ENCODE peak calls at places on chromosomes 1 and 21, in eight cellular contexts. N, T, O, G, F, P, V and U are unnamed samples.

GRCh38 chr1:182910143-182910542 is 42.8 kb downstream of the SHCBP1L start:
- DNase-seq in N (peak; percentile 17), T (peak; percentile 6), O (no peak), G (no peak), F (no peak), P (no peak), V (no peak), U (no peak)

GRCh38 chr1:164969256-164969655 is 387.3 kb downstream of the LMX1A start:
- DNase-seq in N (no peak), T (no peak), O (no peak), G (no peak), F (no peak), P (no peak), V (no peak), U (no peak)

GRCh38 chr1:28526886-28527285 is 21.0 kb downstream of the RCC1 start:
- DNase-seq in N (no peak), T (peak; percentile 87), O (no peak), G (no peak), F (no peak), P (no peak), V (no peak), U (no peak)

GRCh38 chr1:160773088-160773487 is 22.9 kb upstream of the LY9 start:
- DNase-seq in N (no peak), T (no peak), O (no peak), G (no peak), F (no peak), P (no peak), V (no peak), U (no peak)

GRCh38 chr1:60762176-60762575 is 320.2 kb upstream of the NFIA start:
- DNase-seq in N (no peak), T (no peak), O (no peak), G (no peak), F (no peak), P (no peak), V (no peak), U (no peak)

GRCh38 chr1:225906467-225906866 is 17.5 kb upstream of the LEFTY1 start:
- DNase-seq in N (no peak), T (no peak), O (no peak), G (no peak), F (no peak), P (no peak), V (no peak), U (no peak)

GRCh38 chr21:28554660-28555475 is 437.8 kb downstream of the LTN1 start:
- DNase-seq in N (peak; percentile 19), T (no peak), O (no peak), G (no peak), F (no peak), P (no peak), V (no peak), U (no peak)

GRCh38 chr1:38452246-38452645 is 405.7 kb upstream of the POU3F1 start:
- DNase-seq in N (no peak), T (no peak), O (no peak), G (no peak), F (no peak), P (no peak), V (no peak), U (no peak)

GRCh38 chr1:67214420-67215174 is 48.3 kb downstream of the IL23R start:
- DNase-seq in N (peak; percentile 39), T (peak; percentile 19), O (no peak), G (no peak), F (no peak), P (peak; percentile 43), V (no peak), U (no peak)

GRCh38 chr1:53196485-53197271 is at the start of gene CPT2:
- DNase-seq in N (peak; percentile 90), T (peak; percentile 71), O (peak; percentile 97), G (peak; percentile 83), F (peak; percentile 96), P (peak; percentile 91), V (peak; percentile 98), U (peak; percentile 77)
- TF ChIP-seq CTCF in N (no peak), T (no peak), O (peak; percentile 23), G (no peak), F (peak; percentile 28), P (no peak), V (no peak), U (no peak)

GRCh38 chr1:76868154-76868882 is 1.0 kb downstream of the ST6GALNAC5 start:
- DNase-seq in N (no peak), T (no peak), O (peak; percentile 29), G (no peak), F (peak; percentile 25), P (peak; percentile 30), V (peak; percentile 71), U (peak; percentile 37)
- TF ChIP-seq CTCF in N (no peak), T (no peak), O (no peak), G (peak; percentile 20), F (no peak), P (no peak), V (peak; percentile 30), U (no peak)

GRCh38 chr1:92834617-92835016 is 2.8 kb downstream of the RPL5 start:
- DNase-seq in N (no peak), T (no peak), O (no peak), G (no peak), F (no peak), P (no peak), V (no peak), U (no peak)

GRCh38 chr1:92831368-92831761 is 475 bp upstream of the RPL5 start:
- DNase-seq in N (no peak), T (no peak), O (no peak), G (no peak), F (no peak), P (no peak), V (peak; percentile 12), U (no peak)

GRCh38 chr1:92833840-92834239 is 2.0 kb downstream of the RPL5 start:
- DNase-seq in N (no peak), T (no peak), O (no peak), G (no peak), F (no peak), P (no peak), V (no peak), U (no peak)

GRCh38 chr1:92832537-92833160 is 809 bp downstream of the RPL5 start:
- DNase-seq in N (no peak), T (no peak), O (no peak), G (no peak), F (no peak), P (no peak), V (no peak), U (no peak)

DNA sequence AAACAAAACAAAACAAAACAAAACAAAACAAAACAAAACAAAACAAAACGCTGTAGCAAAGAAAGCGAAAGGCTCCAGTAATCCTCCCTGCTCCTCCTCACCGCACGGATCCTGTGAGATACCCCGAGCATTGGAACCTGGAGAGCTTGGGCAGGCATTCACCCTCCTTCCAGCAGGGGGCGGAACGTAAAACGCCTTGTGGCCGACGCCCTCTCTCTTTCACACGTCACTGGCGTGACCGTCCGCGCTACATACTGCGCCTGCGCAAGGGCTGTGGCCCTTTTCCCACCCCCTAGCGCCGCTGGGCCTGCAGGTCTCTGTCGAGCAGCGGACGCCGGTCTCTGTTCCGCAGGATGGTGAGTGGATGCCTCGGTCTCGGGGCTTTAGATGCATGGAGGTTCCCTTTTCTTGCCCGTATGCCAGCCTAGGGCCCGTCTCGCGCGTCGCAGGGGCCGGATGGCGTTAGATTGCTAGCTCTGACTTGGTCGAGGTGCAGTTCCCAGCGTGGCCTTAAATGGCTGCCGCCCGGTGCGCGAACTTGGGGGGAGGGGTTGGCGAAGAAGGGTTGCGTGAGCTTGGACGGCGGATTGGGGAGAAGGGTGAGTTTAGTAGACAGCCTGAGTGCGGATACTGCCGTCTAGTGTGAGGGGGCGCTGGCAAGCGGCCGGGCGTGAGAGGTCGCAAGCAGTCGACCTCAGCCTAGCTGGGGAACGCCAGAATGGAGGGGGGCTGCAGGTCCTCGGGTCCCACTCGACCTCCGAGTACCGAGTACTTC is at the start of gene RPL5:
- DNase-seq in N (peak; percentile 94), T (peak; percentile 95), O (peak; percentile 98), G (peak; percentile 95), F (peak; percentile 98), P (peak; percentile 99), V (peak; percentile 96), U (peak; percentile 98)
- TF ChIP-seq CTCF in N (peak; percentile 80), T (peak; percentile 77), O (peak; percentile 99), G (peak; percentile 93), F (peak; percentile 94), P (peak; percentile 98), V (peak; percentile 97), U (peak; percentile 89)

GRCh38 chr1:2514863-2515762 is 11.3 kb downstream of the PANK4 start:
- DNase-seq in N (no peak), T (no peak), O (no peak), G (no peak), F (no peak), P (no peak), V (no peak), U (no peak)
- TF ChIP-seq CTCF in N (no peak), T (peak; percentile 25), O (no peak), G (no peak), F (no peak), P (no peak), V (no peak), U (peak; percentile 25)

GRCh38 chr1:1959459-1959839 is 40.4 kb upstream of the TMEM52 start:
- DNase-seq in N (no peak), T (no peak), O (no peak), G (no peak), F (no peak), P (no peak), V (no peak), U (no peak)

GRCh38 chr1:1957533-1957961 is 38.5 kb upstream of the TMEM52 start:
- DNase-seq in N (no peak), T (no peak), O (no peak), G (no peak), F (no peak), P (no peak), V (no peak), U (no peak)

GRCh38 chr1:1960480-1961196 is 41.6 kb upstream of the TMEM52 start:
- DNase-seq in N (no peak), T (no peak), O (no peak), G (no peak), F (no peak), P (no peak), V (no peak), U (no peak)

GRCh38 chr1:1958071-1958541 is 39.0 kb upstream of the TMEM52 start:
- DNase-seq in N (no peak), T (no peak), O (no peak), G (no peak), F (no peak), P (no peak), V (no peak), U (no peak)

GRCh38 chr1:1959840-1960479 is 40.9 kb upstream of the TMEM52 start:
- DNase-seq in N (peak; percentile 87), T (peak; percentile 71), O (peak; percentile 86), G (no peak), F (peak; percentile 88), P (peak; percentile 45), V (peak; percentile 88), U (peak; percentile 80)
- TF ChIP-seq CTCF in N (peak; percentile 89), T (peak; percentile 96), O (peak; percentile 82), G (peak; percentile 65), F (peak; percentile 81), P (peak; percentile 80), V (peak; percentile 90), U (peak; percentile 91)

GRCh38 chr21:32412162-32412997 is at the start of gene EVA1C:
- DNase-seq in N (peak; percentile 35), T (no peak), O (peak; percentile 82), G (no peak), F (peak; percentile 83), P (peak; percentile 13), V (no peak), U (peak; percentile 16)
- TF ChIP-seq CTCF in N (no peak), T (peak; percentile 14), O (peak; percentile 29), G (no peak), F (peak; percentile 43), P (no peak), V (no peak), U (no peak)